ENCODE peak calls at places on chromosome 21, in eight cellular contexts. L, I, J, A, K, W, D and V are unnamed samples.

GRCh38 chr21:32306021-32306780 is 7.5 kb downstream of the MRAP start:
- DNase-seq in L (no peak), A (no peak), I (no peak), D (no peak), K (peak), J (no peak), W (no peak), V (no peak)

GRCh38 chr21:39452207-39452964 is 616 bp downstream of the SH3BGR start:
- DNase-seq in D (no peak), A (no peak), W (no peak), I (no peak), L (no peak), K (no peak), J (peak), V (no peak)

GRCh38 chr21:35234725-35235124 is 185.6 kb upstream of the RUNX1 start:
- DNase-seq in J (no peak), A (no peak), I (no peak), D (no peak), L (no peak), K (no peak), W (no peak), V (no peak)

GRCh38 chr21:29349702-29350101 is 51.0 kb downstream of the BACH1 start:
- DNase-seq in A (no peak), W (no peak), I (no peak), D (no peak), J (no peak), K (no peak), L (no peak), V (no peak)

GRCh38 chr21:26457817-26458216 is 115.3 kb downstream of the CYYR1 start:
- DNase-seq in W (no peak), D (no peak), K (no peak), J (peak), I (no peak), L (no peak), A (no peak), V (no peak)

GRCh38 chr21:42010507-42011493 is 640 bp upstream of the ZBTB21 start:
- DNase-seq in J (no peak), D (no peak), W (peak), K (peak), A (peak), L (no peak), I (peak), V (no peak)

GRCh38 chr21:39388811-39389155 is 39.9 kb upstream of the HMGN1 start:
- DNase-seq in D (no peak), W (no peak), K (no peak), L (no peak), I (no peak), A (no peak), J (no peak), V (no peak)

GRCh38 chr21:41615613-41616012 is 107.7 kb upstream of the TMPRSS2 start:
- DNase-seq in K (no peak), D (no peak), L (peak), J (peak), A (no peak), I (peak), W (no peak), V (no peak)

GRCh38 chr21:25080706-25081495 is 526.4 kb downstream of the MRPL39 start:
- DNase-seq in K (no peak), J (no peak), W (no peak), A (no peak), D (no peak), L (peak), I (no peak), V (no peak)

DNA sequence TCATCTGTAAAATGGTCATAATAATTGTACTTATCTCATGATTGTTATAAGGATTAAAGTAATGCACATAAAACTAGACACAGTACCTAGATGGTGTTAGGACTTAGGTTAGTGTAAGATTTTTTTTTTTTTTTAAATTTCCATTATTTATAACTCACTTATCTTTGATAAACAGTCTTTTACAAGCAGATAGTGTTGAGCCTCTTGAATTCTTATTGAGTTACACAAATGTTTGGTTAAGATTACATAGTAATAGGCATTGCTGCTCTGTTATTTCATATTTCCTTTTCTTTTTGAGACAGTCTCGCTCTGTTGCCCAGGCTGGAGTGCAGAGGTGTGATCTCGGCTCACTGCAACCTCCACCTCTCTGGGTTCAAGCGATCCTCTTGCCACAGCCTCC is 15.4 kb downstream of the MRPS6 start:
- DNase-seq in I (no peak), A (no peak), L (no peak), D (no peak), K (no peak), W (no peak), J (no peak), V (no peak)
- H3K4me3 ChIP-seq in I (no peak), A (no peak), L (no peak), D (no peak), K (no peak), W (no peak), J (no peak), V (no peak)

GRCh38 chr21:44051462-44051941 is 39.4 kb downstream of the TRAPPC10 start:
- DNase-seq in A (no peak), K (no peak), I (no peak), J (peak), D (no peak), W (no peak), L (no peak), V (no peak)

GRCh38 chr21:44047996-44048560 is 36.0 kb downstream of the TRAPPC10 start:
- DNase-seq in D (no peak), J (no peak), W (no peak), I (no peak), L (no peak), K (no peak), A (no peak), V (no peak)

GRCh38 chr21:44049182-44049581 is 37.1 kb downstream of the TRAPPC10 start:
- DNase-seq in D (no peak), J (no peak), I (no peak), A (no peak), W (no peak), L (no peak), K (no peak), V (no peak)

GRCh38 chr21:44050276-44050675 is 38.2 kb downstream of the TRAPPC10 start:
- DNase-seq in D (no peak), A (no peak), J (no peak), W (no peak), I (no peak), L (no peak), K (no peak), V (no peak)

GRCh38 chr21:44049606-44050005 is 37.5 kb downstream of the TRAPPC10 start:
- DNase-seq in K (no peak), D (no peak), L (no peak), W (no peak), I (no peak), A (no peak), J (peak), V (no peak)
- TF ChIP-seq CTCF in K (no peak), D (no peak), L (no peak), W (no peak), I (no peak), A (no peak), J (no peak), V (no peak)

GRCh38 chr21:46187814-46188213 is 3.6 kb upstream of the SPATC1L start:
- DNase-seq in I (no peak), W (no peak), D (no peak), K (no peak), L (no peak), J (peak), A (no peak), V (no peak)

GRCh38 chr21:46187251-46187650 is 3.0 kb upstream of the SPATC1L start:
- DNase-seq in I (no peak), J (no peak), K (no peak), D (no peak), L (no peak), A (no peak), W (no peak), V (no peak)

GRCh38 chr21:46184625-46185555 is 631 bp upstream of the SPATC1L start:
- DNase-seq in J (peak), D (no peak), L (no peak), A (peak), W (peak), K (peak), I (peak), V (no peak)

GRCh38 chr21:46183910-46184624 is at the start of gene SPATC1L:
- DNase-seq in J (peak), A (no peak), W (peak), I (peak), K (peak), L (no peak), D (no peak), V (no peak)

GRCh38 chr21:46185717-46186116 is 1.5 kb upstream of the SPATC1L start:
- DNase-seq in I (no peak), K (no peak), D (no peak), W (no peak), L (no peak), J (no peak), A (no peak), V (no peak)
- H3K4me3 ChIP-seq in I (no peak), K (peak), D (no peak), W (no peak), L (no peak), J (no peak), A (no peak), V (peak)

DNA sequence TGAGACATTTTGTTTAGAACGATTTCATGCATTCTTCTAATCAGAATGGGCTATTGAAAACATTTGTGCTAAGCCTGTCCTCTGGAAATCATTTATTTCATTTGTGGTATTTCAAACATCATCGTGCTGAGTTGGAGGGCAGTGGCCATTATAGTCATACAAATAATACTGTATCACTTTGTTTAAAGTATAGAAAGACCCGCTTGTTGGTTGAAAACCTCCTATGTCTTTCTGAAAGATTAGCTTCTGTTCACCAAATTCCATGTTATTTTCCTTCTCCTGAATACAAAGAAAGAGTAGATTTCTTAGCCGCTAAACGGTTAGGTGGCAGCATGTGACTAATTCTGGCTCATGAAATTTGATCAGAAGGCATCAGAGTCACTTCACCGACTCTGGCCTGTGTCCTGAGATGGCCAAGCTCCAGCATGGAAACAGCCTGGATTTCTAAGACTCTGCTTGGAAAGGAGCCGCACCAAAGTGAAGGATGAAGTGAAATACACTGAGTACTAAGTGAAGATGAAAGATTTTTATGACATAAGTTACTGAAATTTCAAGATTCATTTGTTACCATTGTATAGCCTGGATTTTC is 355.1 kb downstream of the USP25 start:
- DNase-seq in A (no peak), K (no peak), W (no peak), I (no peak), L (no peak), D (no peak), J (no peak), V (peak)
- TF ChIP-seq CTCF in A (no peak), K (no peak), W (no peak), I (no peak), L (no peak), D (no peak), J (no peak), V (no peak)

GRCh38 chr21:43268804-43269186 is 100.0 kb downstream of the CRYAA start:
- DNase-seq in A (peak), J (no peak), D (no peak), K (no peak), I (no peak), L (no peak), W (no peak), V (no peak)
- H3K4me3 ChIP-seq in A (no peak), J (no peak), D (no peak), K (no peak), I (no peak), L (no peak), W (no peak), V (no peak)

DNA sequence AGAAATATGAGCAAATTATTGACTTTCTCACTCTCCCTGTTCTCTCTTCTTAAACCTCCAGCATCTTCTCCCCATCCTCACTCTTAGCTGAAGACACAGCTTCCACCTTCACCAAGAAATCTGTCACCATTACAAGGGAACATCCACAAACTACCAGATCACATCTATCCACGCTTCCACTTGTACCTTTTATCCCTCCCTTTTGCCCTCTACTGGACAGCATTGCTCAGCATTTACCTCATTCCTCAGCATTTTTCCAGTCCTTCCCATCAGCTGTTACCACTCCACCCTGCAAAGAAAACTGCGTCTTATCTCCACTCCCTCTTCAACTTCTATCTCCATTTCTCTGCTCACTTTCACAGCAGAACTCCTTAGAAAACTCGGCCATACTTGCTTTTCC is 42.6 kb downstream of the KCNJ6 start:
- DNase-seq in I (no peak), K (peak), L (no peak), A (no peak), W (no peak), J (peak), D (no peak), V (no peak)
- TF ChIP-seq CTCF in I (no peak), K (peak), L (peak), A (peak), W (peak), J (peak), D (no peak), V (no peak)

GRCh38 chr21:36976882-36977651 is 10.6 kb upstream of the HLCS start:
- DNase-seq in I (peak), A (no peak), D (no peak), J (peak), L (no peak), W (peak), K (peak), V (no peak)

GRCh38 chr21:36976228-36976627 is 9.8 kb upstream of the HLCS start:
- DNase-seq in A (no peak), L (no peak), I (no peak), W (no peak), J (no peak), K (no peak), D (no peak), V (no peak)

GRCh38 chr21:36981977-36982700 is 15.7 kb upstream of the HLCS start:
- DNase-seq in A (no peak), D (no peak), I (no peak), W (no peak), J (no peak), K (no peak), L (no peak), V (no peak)

GRCh38 chr21:36980280-36981048 is 14.0 kb upstream of the HLCS start:
- DNase-seq in I (peak), A (peak), D (no peak), K (peak), L (no peak), J (no peak), W (peak), V (no peak)

GRCh38 chr21:36981049-36981391 is 14.6 kb upstream of the HLCS start:
- DNase-seq in A (no peak), D (no peak), L (no peak), J (no peak), W (no peak), I (no peak), K (no peak), V (no peak)
- H3K4me3 ChIP-seq in A (peak), D (no peak), L (peak), J (no peak), W (no peak), I (peak), K (peak), V (peak)

GRCh38 chr21:17195965-17196364 is 316.9 kb upstream of the CXADR start:
- DNase-seq in I (no peak), K (no peak), J (no peak), W (no peak), L (no peak), D (no peak), A (no peak), V (no peak)
- TF ChIP-seq CTCF in I (no peak), K (no peak), J (no peak), W (no peak), L (no peak), D (no peak), A (no peak), V (no peak)